ENCODE peak calls at places on chromosomes 12 and 14, in seven cellular contexts. T is stomach; O is fibroblast of gingiva; G is stimulated activated CD4-positive, alpha-beta T cell treated with anti-CD3 and anti-CD28 coated beads, TNF-alpha, amount 100 ng/mL, for 48 hours; P is T-helper 2 cell; C is H7; U is ELF-1. Y is an unnamed sample.

GRCh38 chr14:21017528-21018245 is 7.2 kb downstream of the NDRG2 start:
- DNase-seq in U (no peak), C (no peak), G (no peak), O (no peak), T (no peak), P (no peak), Y (no peak)

GRCh38 chr12:116667752-116668151 is 70.1 kb downstream of the SPRING1 start:
- DNase-seq in P (no peak), G (no peak), O (no peak), U (no peak), T (no peak), C (no peak), Y (no peak)

GRCh38 chr14:101224356-101225115 is 321.0 kb upstream of the RTL1 start:
- DNase-seq in G (no peak), P (no peak), T (no peak), U (peak; percentile 43), O (no peak), C (peak; percentile 43), Y (peak; percentile 20)

GRCh38 chr14:57933363-57933762 is 67.5 kb upstream of the SLC35F4 start:
- DNase-seq in O (no peak), C (no peak), G (no peak), U (no peak), T (no peak), P (no peak), Y (no peak)

GRCh38 chr12:87413784-87414183 is 615.4 kb downstream of the C12orf50 start:
- DNase-seq in U (no peak), C (no peak), T (no peak), P (no peak), O (no peak), G (no peak), Y (no peak)

GRCh38 chr14:92748259-92749016 is at the start of gene LGMN:
- DNase-seq in C (peak; percentile 96), P (peak; percentile 56), G (peak; percentile 78), O (peak; percentile 90), T (peak; percentile 97), U (peak; percentile 95), Y (peak; percentile 98)

GRCh38 chr12:107645630-107646333 is 39.8 kb upstream of the PWP1 start:
- DNase-seq in P (no peak), U (peak; percentile 80), G (no peak), C (peak; percentile 81), T (no peak), O (no peak), Y (no peak)

GRCh38 chr12:48446372-48446771 is 26.0 kb upstream of the ANP32D start:
- DNase-seq in G (no peak), C (peak; percentile 35), O (no peak), T (no peak), P (no peak), U (peak; percentile 11), Y (no peak)

GRCh38 chr14:20836668-20837338 is 34.2 kb upstream of the RNASE1 start:
- DNase-seq in G (no peak), P (no peak), U (peak; percentile 36), C (peak; percentile 83), O (peak; percentile 4), T (peak; percentile 58), Y (no peak)

GRCh38 chr14:95597784-95598204 is 62.9 kb downstream of the GLRX5 start:
- DNase-seq in G (no peak), T (no peak), U (peak; percentile 89), O (no peak), C (peak; percentile 56), P (no peak), Y (no peak)

GRCh38 chr14:37195327-37195726 is 2.4 kb upstream of the MIPOL1 start:
- DNase-seq in C (no peak), P (no peak), G (no peak), O (no peak), T (no peak), U (no peak), Y (no peak)

GRCh38 chr14:71089974-71090373 is 182.7 kb downstream of the PCNX1 start:
- DNase-seq in T (no peak), G (no peak), O (peak; percentile 40), P (no peak), C (no peak), U (no peak), Y (no peak)

GRCh38 chr14:95463173-95463901 is 53.1 kb downstream of the SYNE3 start:
- DNase-seq in C (no peak), O (no peak), G (no peak), U (no peak), T (peak; percentile 62), P (no peak), Y (no peak)

GRCh38 chr12:31574803-31575573 is 15.9 kb downstream of the DENND5B start:
- DNase-seq in U (no peak), P (no peak), G (no peak), T (no peak), O (peak; percentile 5), C (no peak), Y (no peak)

GRCh38 chr12:118746176-118746575 is 235.2 kb upstream of the SRRM4 start:
- DNase-seq in C (no peak), P (no peak), T (no peak), U (no peak), O (no peak), G (no peak), Y (no peak)